ENCODE peak calls at places on chromosomes 16 and 17, in four cellular contexts. L is SK-N-SH, O is Peyer's patch, H is SHP77. F is an unnamed sample.

GRCh38 chr17:78991017-78991783 is 11.5 kb upstream of the LGALS3BP start:
- DNase-seq in H (no peak), O (no peak), L (peak), F (no peak)

GRCh38 chr16:1119129-1119528 is 23.1 kb upstream of the C1QTNF8 start:
- DNase-seq in H (no peak), L (no peak), O (no peak), F (peak)

GRCh38 chr17:61431594-61432311 is 20.5 kb upstream of the TBX4 start:
- DNase-seq in L (no peak), O (no peak), H (no peak), F (no peak)

GRCh38 chr16:81650281-81650680 is 128.8 kb upstream of the PLCG2 start:
- DNase-seq in L (no peak), O (no peak), H (no peak), F (no peak)

GRCh38 chr16:19001788-19002187 is 18.1 kb downstream of the TMC7 start:
- DNase-seq in L (no peak), O (no peak), H (no peak), F (no peak)

GRCh38 chr17:28253663-28254062 is 65.3 kb upstream of the TMEM97 start:
- DNase-seq in L (no peak), O (no peak), H (no peak), F (no peak)

GRCh38 chr17:65047939-65048338 is 8.6 kb downstream of the GNA13 start:
- DNase-seq in H (no peak), O (no peak), L (no peak), F (no peak)

GRCh38 chr16:51151951-51152663 is 1.0 kb upstream of the SALL1 start:
- DNase-seq in O (no peak), H (no peak), L (peak), F (peak)

GRCh38 chr16:19143241-19143640 is 24.8 kb upstream of the SYT17 start:
- DNase-seq in H (no peak), L (peak), O (no peak), F (no peak)

GRCh38 chr16:49637933-49638695 is 217.8 kb downstream of the ZNF423 start:
- DNase-seq in L (no peak), H (no peak), O (no peak), F (no peak)

GRCh38 chr16:67842509-67843342 is 606 bp downstream of the THAP11 start:
- DNase-seq in O (peak), H (peak), L (peak), F (peak)

GRCh38 chr16:48014349-48015135 is 141.3 kb downstream of the ABCC12 start:
- DNase-seq in O (no peak), H (no peak), L (no peak), F (peak)

GRCh38 chr16:70652322-70652721 is 6.0 kb downstream of the IL34 start:
- DNase-seq in O (no peak), H (no peak), L (no peak), F (no peak)

GRCh38 chr17:9389116-9389515 is 186.5 kb downstream of the STX8 start:
- DNase-seq in H (peak), L (no peak), O (no peak), F (peak)

GRCh38 chr16:75257886-75258806 is 6.7 kb upstream of the BCAR1 start:
- DNase-seq in H (no peak), L (no peak), O (no peak), F (no peak)

GRCh38 chr16:23518435-23518891 is 8.2 kb upstream of the GGA2 start:
- DNase-seq in O (peak), H (no peak), L (no peak), F (no peak)

GRCh38 chr17:83117594-83117993 is 38.2 kb downstream of the METRNL start:
- DNase-seq in O (no peak), H (no peak), L (no peak), F (no peak)

GRCh38 chr17:83053779-83054451 is 25.5 kb upstream of the METRNL start:
- DNase-seq in L (no peak), O (peak), H (no peak), F (peak)

GRCh38 chr17:74297941-74298340 is 23.9 kb downstream of the DNAI2 start:
- DNase-seq in H (no peak), L (no peak), O (no peak), F (no peak)

GRCh38 chr17:58279016-58279671 is 1.6 kb downstream of the MPO start:
- DNase-seq in O (no peak), H (no peak), L (no peak), F (peak)

GRCh38 chr17:4368341-4368740 is 1.9 kb upstream of the UBE2G1 start:
- DNase-seq in O (no peak), H (no peak), L (no peak), F (no peak)

GRCh38 chr17:72049914-72050313 is 70.9 kb upstream of the SOX9 start:
- DNase-seq in L (no peak), O (no peak), H (no peak), F (no peak)

GRCh38 chr17:55770220-55770870 is 19.5 kb downstream of the PCTP start:
- DNase-seq in L (peak), H (peak), O (no peak), F (peak)

GRCh38 chr17:1515640-1516402 is 591 bp downstream of the INPP5K start:
- DNase-seq in L (peak), H (peak), O (peak), F (peak)

GRCh38 chr17:80381416-80381923 is 33.5 kb upstream of the ENDOV start:
- DNase-seq in L (no peak), H (no peak), O (peak), F (no peak)

GRCh38 chr16:77234611-77235010 is 35.4 kb downstream of the SYCE1L start:
- DNase-seq in L (no peak), O (no peak), H (peak), F (peak)

GRCh38 chr16:58051296-58051695 is 25.7 kb downstream of the MMP15 start:
- DNase-seq in O (no peak), L (no peak), H (no peak), F (no peak)

GRCh38 chr16:20300312-20301097 is 26.8 kb downstream of the GP2 start:
- DNase-seq in O (no peak), L (peak), H (peak), F (peak)

GRCh38 chr16:84496991-84497390 is 7.5 kb downstream of the MEAK7 start:
- DNase-seq in H (no peak), L (no peak), O (no peak), F (no peak)

GRCh38 chr17:39954876-39955275 is 7.9 kb upstream of the GSDMA start:
- DNase-seq in O (no peak), L (no peak), H (no peak), F (no peak)

GRCh38 chr16:67964477-67965131 is 3.8 kb downstream of the SLC12A4 start:
- DNase-seq in H (no peak), L (no peak), O (no peak), F (no peak)

GRCh38 chr17:73003487-73003886 is 89.0 kb downstream of the SLC39A11 start:
- DNase-seq in L (no peak), H (no peak), O (no peak), F (peak)

F was measured in H7.